ENCODE peak calls at places on chromosomes 11 and 22, in five cellular contexts. U is heart right ventricle, H is GM10248, D is fibroblast of mammary gland, L is ELR. Q is an unnamed sample.

GRCh38 chr11:130001491-130002351 is 914 bp downstream of the PRDM10 start:
- DNase-seq in U (no peak), H (peak; percentile 72), D (peak; percentile 38), L (peak; percentile 45), Q (peak; percentile 39)

GRCh38 chr22:21791635-21792625 is 56.3 kb upstream of the YPEL1 start:
- DNase-seq in U (no peak), H (peak; percentile 70), D (peak; percentile 68), L (peak; percentile 8), Q (no peak)

GRCh38 chr22:38756631-38757463 is 1.0 kb upstream of the SUN2 start:
- DNase-seq in U (no peak), H (no peak), D (no peak), L (no peak), Q (peak; percentile 33)

GRCh38 chr11:130383363-130384168 is 44.8 kb downstream of the ADAMTS8 start:
- DNase-seq in U (no peak), H (no peak), D (peak; percentile 90), L (peak; percentile 81), Q (no peak)

GRCh38 chr11:93791493-93791892 is 7.4 kb downstream of the MED17 start:
- DNase-seq in U (no peak), H (no peak), D (no peak), L (no peak), Q (no peak)

GRCh38 chr22:39405346-39406085 is 5.9 kb downstream of the TAB1 start:
- DNase-seq in U (no peak), H (no peak), D (peak; percentile 89), L (peak; percentile 39), Q (no peak)

GRCh38 chr11:128417607-128418324 is 169.6 kb downstream of the ETS1 start:
- DNase-seq in U (no peak), H (no peak), D (peak; percentile 90), L (peak; percentile 78), Q (no peak)

GRCh38 chr22:45970709-45971388 is 6.1 kb downstream of the WNT7B start:
- DNase-seq in U (no peak), H (no peak), D (peak; percentile 47), L (peak; percentile 46), Q (no peak)

GRCh38 chr22:41229730-41230398 is 10.9 kb downstream of the CHADL start:
- DNase-seq in U (peak; percentile 61), H (no peak), D (no peak), L (no peak), Q (no peak)